ENCODE peak calls at places on chromosomes 16 and 17, in ten cellular contexts. J is psoas muscle; X is body of pancreas; K is ascending aorta; N is cardiac muscle cell; O is A549; Z is esophagus squamous epithelium; B is CD4-positive, alpha-beta T cell; P is CD4-positive, CD25-positive, alpha-beta regulatory T cell; I is CD8-positive, alpha-beta memory T cell. G is an unnamed sample.

GRCh38 chr17:74089869-74090464 is 113.5 kb upstream of the RPL38 start:
- DNase-seq in J (no peak), X (no peak), K (no peak), N (peak), O (peak), Z (no peak), B (no peak), P (peak), I (no peak), G (peak)

GRCh38 chr17:74240637-74241036 is 27.3 kb downstream of the TTYH2 start:
- DNase-seq in J (no peak), X (no peak), K (no peak), N (no peak), O (no peak), Z (no peak), B (no peak), P (no peak), I (no peak), G (no peak)

GRCh38 chr16:73202176-73202729 is 154.3 kb upstream of the ZFHX3 start:
- DNase-seq in J (peak), X (peak), K (no peak), N (no peak), O (peak), Z (no peak), B (no peak), P (no peak), I (no peak), G (no peak)

GRCh38 chr16:3698941-3699340 is 18.4 kb downstream of the TRAP1 start:
- DNase-seq in J (no peak), X (no peak), K (no peak), N (no peak), O (no peak), Z (no peak), B (no peak), P (no peak), I (peak), G (no peak)

GRCh38 chr16:76931186-76931585 is 259.8 kb upstream of the MON1B start:
- DNase-seq in J (no peak), X (no peak), K (no peak), N (no peak), O (no peak), Z (no peak), B (no peak), P (no peak), I (no peak), G (no peak)

GRCh38 chr17:76831316-76831715 is 36.9 kb upstream of the MGAT5B start:
- DNase-seq in J (no peak), X (no peak), K (no peak), N (no peak), O (no peak), Z (no peak), B (no peak), P (no peak), I (no peak), G (no peak)

GRCh38 chr16:8996891-8997290 is 33.2 kb upstream of the USP7 start:
- DNase-seq in J (no peak), X (no peak), K (no peak), N (no peak), O (peak), Z (no peak), B (no peak), P (no peak), I (no peak), G (peak)

GRCh38 chr16:79595261-79595660 is 5.3 kb downstream of the MAF start:
- DNase-seq in J (no peak), X (no peak), K (no peak), N (no peak), O (no peak), Z (no peak), B (no peak), P (no peak), I (no peak), G (no peak)

GRCh38 chr17:43588664-43589435 is 42.7 kb upstream of the ETV4 start:
- DNase-seq in J (peak), X (no peak), K (no peak), N (no peak), O (no peak), Z (no peak), B (no peak), P (no peak), I (no peak), G (no peak)

GRCh38 chr17:76681222-76682137 is 29.3 kb downstream of the MXRA7 start:
- DNase-seq in J (peak), X (peak), K (no peak), N (peak), O (peak), Z (no peak), B (peak), P (peak), I (peak), G (peak)

GRCh38 chr17:40304464-40304863 is 4.5 kb upstream of the RARA start:
- DNase-seq in J (no peak), X (no peak), K (no peak), N (no peak), O (no peak), Z (no peak), B (no peak), P (no peak), I (no peak), G (no peak)

GRCh38 chr17:74325376-74325742 is 667 bp upstream of the KIF19 start:
- DNase-seq in J (no peak), X (no peak), K (no peak), N (no peak), O (no peak), Z (no peak), B (no peak), P (peak), I (no peak), G (peak)

GRCh38 chr16:72530434-72530833 is 358.5 kb upstream of the PMFBP1 start:
- DNase-seq in J (no peak), X (no peak), K (no peak), N (no peak), O (peak), Z (no peak), B (no peak), P (no peak), I (no peak), G (no peak)

GRCh38 chr17:40442392-40443195 is 656 bp upstream of the IGFBP4 start:
- DNase-seq in J (peak), X (no peak), K (no peak), N (no peak), O (peak), Z (no peak), B (no peak), P (no peak), I (no peak), G (no peak)

GRCh38 chr17:77810536-77810935 is 148.0 kb upstream of the TNRC6C start:
- DNase-seq in J (peak), X (no peak), K (no peak), N (no peak), O (no peak), Z (no peak), B (no peak), P (no peak), I (no peak), G (no peak)

GRCh38 chr16:54107803-54108202 is 178.8 kb downstream of the IRX3 start:
- DNase-seq in J (no peak), X (no peak), K (no peak), N (no peak), O (no peak), Z (no peak), B (no peak), P (no peak), I (no peak), G (no peak)

GRCh38 chr16:54102888-54103866 is 183.4 kb downstream of the IRX3 start:
- DNase-seq in J (no peak), X (no peak), K (no peak), N (no peak), O (no peak), Z (no peak), B (no peak), P (no peak), I (no peak), G (no peak)

GRCh38 chr16:54110582-54110981 is 176.0 kb downstream of the IRX3 start:
- DNase-seq in J (no peak), X (no peak), K (no peak), N (no peak), O (no peak), Z (no peak), B (no peak), P (no peak), I (no peak), G (no peak)

GRCh38 chr16:54106078-54106477 is 180.5 kb downstream of the IRX3 start:
- DNase-seq in J (no peak), X (no peak), K (no peak), N (no peak), O (no peak), Z (no peak), B (no peak), P (no peak), I (no peak), G (no peak)
- H3K27ac ChIP-seq in J (no peak), X (no peak), K (no peak), N (no peak), O (no peak), Z (no peak), B (no peak), P (no peak), I (no peak), G (no peak)

DNA sequence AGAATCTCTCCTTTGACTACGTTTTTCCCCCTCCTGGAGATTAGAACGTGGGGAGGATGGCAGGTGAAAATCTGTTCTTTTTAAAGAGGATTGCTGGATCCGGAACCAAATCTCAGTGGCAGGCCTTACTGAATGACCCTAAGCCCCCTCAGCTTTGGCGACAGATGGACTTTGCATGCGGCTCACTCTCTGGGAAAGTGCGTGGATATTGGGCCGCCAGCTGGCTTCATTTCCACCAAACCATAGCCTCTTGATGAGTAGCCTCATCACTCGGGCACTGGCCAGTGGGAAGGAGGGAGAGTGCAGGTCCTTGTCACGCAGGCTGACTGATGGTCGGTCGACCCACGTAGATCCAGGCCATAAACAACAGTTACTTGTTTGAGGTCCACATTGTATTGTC is 31.3 kb upstream of the CCDC182 start:
- DNase-seq in J (no peak), X (no peak), K (no peak), N (no peak), O (no peak), Z (no peak), B (no peak), P (no peak), I (no peak), G (no peak)
- H3K27ac ChIP-seq in J (no peak), X (no peak), K (no peak), N (no peak), O (no peak), Z (no peak), B (no peak), P (no peak), I (no peak), G (no peak)

DNA sequence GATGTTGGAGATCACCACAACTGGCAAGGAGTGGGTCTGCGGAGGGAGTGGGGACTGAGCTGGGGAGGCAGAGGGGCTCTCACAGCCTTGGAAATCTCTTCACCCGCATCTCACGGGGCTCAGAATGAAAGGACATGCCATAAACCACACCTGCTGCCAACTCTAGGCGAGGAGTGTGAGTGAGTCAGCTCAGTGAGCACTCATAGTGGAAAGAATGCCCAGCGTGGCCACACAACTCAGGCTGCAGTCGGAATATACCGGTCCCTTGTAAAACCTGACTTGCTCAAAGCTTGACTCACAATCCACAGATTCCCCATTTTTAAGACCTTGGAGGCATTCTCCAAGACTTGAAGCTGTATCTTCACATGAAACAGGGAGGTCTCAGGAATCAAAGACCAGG is 36.7 kb downstream of the STAT5A start:
- DNase-seq in J (peak), X (no peak), K (peak), N (no peak), O (peak), Z (no peak), B (no peak), P (no peak), I (no peak), G (no peak)
- H3K27ac ChIP-seq in J (peak), X (no peak), K (peak), N (no peak), O (peak), Z (no peak), B (no peak), P (no peak), I (no peak), G (no peak)

GRCh38 chr17:79114455-79115301 is 40.1 kb downstream of the ENGASE start:
- DNase-seq in J (peak), X (peak), K (no peak), N (peak), O (no peak), Z (no peak), B (no peak), P (no peak), I (no peak), G (no peak)
- H3K27ac ChIP-seq in J (no peak), X (no peak), K (no peak), N (peak), O (no peak), Z (no peak), B (no peak), P (no peak), I (no peak), G (no peak)

DNA sequence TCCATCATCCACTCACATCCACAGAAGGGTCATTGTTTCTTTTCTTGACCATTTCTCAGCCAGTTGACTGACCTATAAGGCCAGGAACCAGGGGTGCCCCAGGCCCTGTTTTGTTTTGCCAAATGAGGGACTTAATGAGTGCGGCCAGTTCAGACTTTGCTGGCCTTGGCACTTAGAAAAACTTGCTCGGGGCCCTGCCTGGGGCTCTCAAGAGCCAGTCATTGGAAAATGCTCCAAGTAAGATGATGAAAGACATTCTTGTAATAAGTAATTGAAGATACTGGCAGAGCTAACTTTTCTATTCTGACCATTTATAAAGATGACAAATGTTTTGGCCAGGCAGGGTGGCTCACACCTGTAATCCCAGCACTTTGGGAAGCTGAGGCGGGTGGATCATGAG is 29.0 kb upstream of the CLEC18B start:
- DNase-seq in J (no peak), X (no peak), K (no peak), N (no peak), O (no peak), Z (no peak), B (no peak), P (no peak), I (no peak), G (no peak)
- H3K27ac ChIP-seq in J (peak), X (no peak), K (peak), N (no peak), O (peak), Z (peak), B (no peak), P (no peak), I (no peak), G (no peak)

GRCh38 chr16:30470170-30470512 is 2.4 kb upstream of the ITGAL start:
- DNase-seq in J (no peak), X (no peak), K (no peak), N (no peak), O (no peak), Z (no peak), B (no peak), P (peak), I (no peak), G (no peak)
- H3K27ac ChIP-seq in J (no peak), X (no peak), K (no peak), N (no peak), O (no peak), Z (peak), B (peak), P (peak), I (no peak), G (no peak)

GRCh38 chr17:9878361-9878760 is 26.7 kb downstream of the RCVRN start:
- DNase-seq in J (no peak), X (no peak), K (no peak), N (no peak), O (no peak), Z (no peak), B (no peak), P (no peak), I (no peak), G (no peak)

GRCh38 chr17:9878791-9879525 is 26.1 kb downstream of the RCVRN start:
- DNase-seq in J (no peak), X (no peak), K (no peak), N (no peak), O (no peak), Z (no peak), B (no peak), P (no peak), I (no peak), G (no peak)

GRCh38 chr17:9874722-9875121 is 30.3 kb downstream of the RCVRN start:
- DNase-seq in J (no peak), X (no peak), K (no peak), N (no peak), O (peak), Z (no peak), B (no peak), P (no peak), I (no peak), G (no peak)

GRCh38 chr17:9872852-9873251 is 32.2 kb downstream of the RCVRN start:
- DNase-seq in J (no peak), X (no peak), K (no peak), N (no peak), O (no peak), Z (no peak), B (no peak), P (no peak), I (no peak), G (no peak)

DNA sequence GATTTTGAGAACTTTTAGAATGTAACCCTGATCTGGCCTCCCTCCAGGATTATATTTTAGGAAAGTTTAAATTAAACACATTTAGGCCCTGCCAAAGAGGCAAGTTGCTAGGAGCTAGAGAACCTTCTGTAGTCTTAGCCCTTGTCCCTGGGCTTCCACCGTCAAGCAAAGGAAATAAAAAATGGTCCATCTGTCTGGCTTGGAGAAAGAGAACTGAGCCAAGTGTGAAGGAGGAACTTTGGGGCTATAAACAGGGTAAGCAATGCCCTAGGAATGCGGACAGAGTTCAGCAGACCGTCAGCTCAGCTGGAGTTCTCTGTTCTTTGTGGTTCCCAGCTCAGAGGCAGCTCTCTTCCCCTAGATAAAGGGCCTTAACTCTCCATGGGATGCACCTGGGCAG is 29.6 kb downstream of the RCVRN start:
- DNase-seq in J (no peak), X (no peak), K (no peak), N (no peak), O (no peak), Z (no peak), B (no peak), P (no peak), I (no peak), G (no peak)
- H3K27ac ChIP-seq in J (no peak), X (no peak), K (no peak), N (no peak), O (peak), Z (peak), B (no peak), P (no peak), I (no peak), G (no peak)

GRCh38 chr17:57106107-57106835 is 21.2 kb downstream of the AKAP1 start:
- DNase-seq in J (peak), X (peak), K (no peak), N (no peak), O (peak), Z (no peak), B (no peak), P (no peak), I (no peak), G (no peak)
- H3K27ac ChIP-seq in J (peak), X (no peak), K (peak), N (no peak), O (no peak), Z (peak), B (no peak), P (no peak), I (no peak), G (no peak)